ENCODE peak calls at places on chromosomes 1 and 21, in eight cellular contexts. T is K562, L is Panc1, I is AG04450, C is adrenal gland, Q is OCI-LY7, B is stomach, A is left ventricle myocardium inferior. K is an unnamed sample.

GRCh38 chr1:2610036-2610720 is 22.6 kb downstream of the MMEL1 start:
- DNase-seq in T (no peak), L (no peak), I (no peak), C (peak; percentile 18), Q (no peak), B (no peak), A (no peak), K (no peak)

GRCh38 chr21:33403128-33403785 is at the start of gene IFNGR2:
- DNase-seq in T (peak; percentile 92), L (no peak), I (no peak), C (no peak), Q (peak; percentile 68), B (peak; percentile 43), A (peak; percentile 50), K (no peak)

GRCh38 chr21:44297525-44298290 is 2.1 kb upstream of the PFKL start:
- DNase-seq in T (peak; percentile 81), L (peak; percentile 42), I (peak; percentile 48), C (peak; percentile 91), Q (peak; percentile 83), B (peak; percentile 91), A (peak; percentile 88), K (no peak)

GRCh38 chr1:119081705-119082104 is 58.7 kb downstream of the WARS2 start:
- DNase-seq in T (no peak), L (no peak), I (no peak), C (no peak), Q (no peak), B (no peak), A (no peak), K (no peak)

GRCh38 chr1:240293706-240294105 is 202.0 kb downstream of the FMN2 start:
- DNase-seq in T (no peak), L (no peak), I (no peak), C (no peak), Q (no peak), B (no peak), A (no peak), K (no peak)

GRCh38 chr1:234295039-234295438 is 78.2 kb upstream of the COA6 start:
- DNase-seq in T (no peak), L (no peak), I (no peak), C (no peak), Q (no peak), B (no peak), A (no peak), K (no peak)

GRCh38 chr1:193940176-193940575 is 753.8 kb upstream of the B3GALT2 start:
- DNase-seq in T (no peak), L (no peak), I (no peak), C (no peak), Q (no peak), B (no peak), A (no peak), K (no peak)

GRCh38 chr1:203325418-203326091 is 20.2 kb downstream of the BTG2 start:
- DNase-seq in T (no peak), L (no peak), I (no peak), C (no peak), Q (peak; percentile 83), B (peak; percentile 86), A (peak; percentile 83), K (no peak)

GRCh38 chr1:182389619-182390047 is 2.0 kb downstream of the GLUL start:
- DNase-seq in T (no peak), L (no peak), I (no peak), C (no peak), Q (no peak), B (no peak), A (peak; percentile 30), K (no peak)

GRCh38 chr1:246518456-246519205 is 11.6 kb upstream of the SMYD3 start:
- DNase-seq in T (no peak), L (no peak), I (no peak), C (no peak), Q (no peak), B (no peak), A (no peak), K (no peak)

GRCh38 chr1:178684542-178685000 is 40.5 kb upstream of the RALGPS2 start:
- DNase-seq in T (no peak), L (peak; percentile 56), I (peak; percentile 76), C (no peak), Q (no peak), B (no peak), A (no peak), K (no peak)

GRCh38 chr1:224502459-224503160 is 68.0 kb upstream of the WDR26 start:
- DNase-seq in T (peak; percentile 57), L (no peak), I (no peak), C (no peak), Q (no peak), B (peak; percentile 56), A (no peak), K (no peak)

GRCh38 chr1:116152577-116152943 is 41.4 kb downstream of the MAB21L3 start:
- DNase-seq in T (peak; percentile 33), L (no peak), I (no peak), C (no peak), Q (no peak), B (no peak), A (no peak), K (no peak)

GRCh38 chr1:43358121-43358745 is 548 bp upstream of the CDC20 start:
- DNase-seq in T (peak; percentile 64), L (no peak), I (no peak), C (peak; percentile 41), Q (peak; percentile 60), B (no peak), A (no peak), K (no peak)

GRCh38 chr1:83016354-83016753 is 982.6 kb downstream of the TTLL7 start:
- DNase-seq in T (no peak), L (no peak), I (no peak), C (no peak), Q (no peak), B (no peak), A (no peak), K (no peak)

GRCh38 chr21:33546076-33546475 is 3.2 kb downstream of the SON start:
- DNase-seq in T (no peak), L (no peak), I (no peak), C (no peak), Q (peak; percentile 38), B (no peak), A (no peak), K (no peak)

GRCh38 chr1:39729030-39729429 is 9.7 kb upstream of the PPIE start:
- DNase-seq in T (no peak), L (no peak), I (no peak), C (no peak), Q (no peak), B (no peak), A (no peak), K (no peak)

GRCh38 chr1:91836307-91837056 is 49.5 kb downstream of the TGFBR3 start:
- DNase-seq in T (no peak), L (no peak), I (no peak), C (no peak), Q (no peak), B (no peak), A (no peak), K (no peak)

GRCh38 chr1:62309906-62310305 is 9.3 kb downstream of the KANK4 start:
- DNase-seq in T (no peak), L (no peak), I (no peak), C (no peak), Q (no peak), B (no peak), A (no peak), K (no peak)

DNA sequence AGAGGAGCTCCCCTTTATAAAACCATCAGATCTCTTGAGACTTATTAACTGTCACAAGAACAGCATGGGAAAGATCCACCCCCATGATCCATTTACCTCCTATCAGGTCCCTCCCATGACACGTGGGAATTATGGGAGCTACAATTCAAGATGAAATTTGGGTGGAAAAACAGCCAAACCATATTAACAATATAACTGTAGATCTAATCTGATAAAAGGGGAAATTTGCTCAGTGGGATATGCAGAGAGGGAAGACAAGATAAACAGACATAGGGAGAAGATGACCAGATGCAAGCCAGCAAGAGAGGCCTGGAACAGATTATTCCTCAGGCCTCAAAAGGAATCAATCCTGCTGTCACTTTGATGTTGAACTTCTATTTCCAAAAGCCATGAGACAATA is 841.5 kb downstream of the LRRIQ3 start:
- DNase-seq in T (no peak), L (no peak), I (no peak), C (no peak), Q (no peak), B (no peak), A (no peak), K (no peak)
- H3K9me3 ChIP-seq in T (no peaks in the 10 kb centered on the region), L (no peaks in the 10 kb centered on the region), I (peaks cover 1% of the 10 kb centered on the region), C (no peaks in the 10 kb centered on the region), Q (no peaks in the 10 kb centered on the region), B (no peaks in the 10 kb centered on the region), A (no peaks in the 10 kb centered on the region), K (no peaks in the 10 kb centered on the region)

GRCh38 chr1:28552482-28553228 is at the start of gene TRNAU1AP:
- DNase-seq in T (peak; percentile 99), L (peak; percentile 88), I (peak; percentile 92), C (peak; percentile 97), Q (peak; percentile 98), B (peak; percentile 98), A (peak; percentile 97), K (peak; percentile 74)
- TF ChIP-seq CTCF in T (peak; percentile 7), L (no peak), I (no peak), C (no peak), Q (peak; percentile 47), B (no peak), A (no peak), K (no peak)

DNA sequence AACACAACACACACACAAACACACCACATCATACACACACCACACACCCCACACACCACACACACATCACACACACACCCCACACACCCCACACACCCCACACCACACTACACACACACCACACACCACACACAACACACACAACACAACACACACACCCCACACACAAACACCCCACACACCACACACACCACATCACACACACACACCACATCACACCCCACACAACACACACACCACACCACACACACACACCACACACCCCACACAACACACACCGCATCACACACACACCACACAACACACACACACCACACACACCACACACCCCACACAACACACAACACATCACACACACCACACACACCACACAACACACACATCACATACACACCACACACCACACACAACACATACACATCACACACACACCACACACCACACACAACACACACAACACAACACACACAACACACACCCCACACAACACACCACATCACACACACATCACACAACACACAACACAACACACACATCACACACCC is 2.5 kb downstream of the LYPD8 start:
- DNase-seq in T (no peak), L (no peak), I (no peak), C (no peak), Q (no peak), B (no peak), A (no peak), K (no peak)
- H3K9me3 ChIP-seq in T (no peaks in the 10 kb centered on the region), L (no peaks in the 10 kb centered on the region), I (peaks cover 49% of the 10 kb centered on the region), C (no peaks in the 10 kb centered on the region), Q (peaks cover 13% of the 10 kb centered on the region), B (no peaks in the 10 kb centered on the region), A (no peaks in the 10 kb centered on the region), K (no peaks in the 10 kb centered on the region)

DNA sequence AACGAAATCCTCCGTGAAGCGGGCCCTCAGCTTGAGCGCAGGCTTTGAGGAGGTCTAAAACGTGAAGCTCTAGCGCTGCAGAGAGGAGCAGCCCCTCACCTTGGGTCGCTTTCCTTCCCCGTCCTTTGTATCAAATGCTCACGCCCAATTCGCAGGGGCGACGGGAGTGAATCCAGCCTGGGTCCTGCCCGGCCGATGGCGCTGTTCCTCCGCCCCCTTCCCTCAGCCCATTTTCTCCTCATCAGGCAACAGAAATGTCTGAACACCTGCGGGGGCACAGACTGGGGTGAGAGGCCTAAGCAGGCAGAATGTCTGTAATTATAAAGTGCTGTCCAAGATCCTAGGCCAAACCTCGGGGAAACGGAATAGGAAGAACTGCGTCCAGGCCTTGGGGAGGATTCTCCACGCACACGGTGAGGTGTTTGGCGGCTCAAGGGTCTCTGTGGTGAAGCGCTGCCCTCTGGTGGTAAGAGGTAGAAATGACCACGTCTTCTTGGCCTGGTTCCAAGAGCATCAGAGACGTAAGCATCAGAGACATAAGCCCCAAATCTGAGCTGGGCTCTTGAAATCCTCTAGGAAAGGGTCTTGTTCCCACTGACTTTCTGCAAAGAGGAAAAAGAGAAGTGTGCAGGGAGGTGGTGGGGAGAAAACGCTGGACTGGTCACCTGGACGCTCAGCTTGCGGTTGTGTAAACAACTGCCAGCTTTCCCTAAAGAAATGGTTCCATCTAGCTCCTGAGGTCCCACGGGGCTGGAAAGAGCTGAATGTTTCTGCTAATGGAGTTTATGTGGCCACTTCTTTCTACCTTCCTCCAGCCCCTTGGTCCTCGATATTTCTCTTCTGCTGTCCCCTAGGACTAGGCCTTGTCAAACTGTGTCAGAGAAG is 92.1 kb upstream of the CD53 start:
- DNase-seq in T (peak; percentile 89), L (no peak), I (peak; percentile 20), C (peak; percentile 79), Q (peak; percentile 81), B (peak; percentile 75), A (peak; percentile 26), K (peak; percentile 5)
- TF ChIP-seq CTCF in T (peak; percentile 89), L (peak; percentile 78), I (peak; percentile 71), C (peak; percentile 70), Q (peak; percentile 92), B (peak; percentile 68), A (peak; percentile 83), K (peak; percentile 79)